ENCODE peak calls at places on chromosomes 12 and 14, in ten cellular contexts. N is GM03348, G is germinal center, C is GM13977, B is GM12891, H is AG04450, T is activated T-helper 1 cell treated with Interleukin-2 at 50 U/mL for 16 hours, P is LNCaP clone FGC, A is lung, S is IMR-90. R is an unnamed sample.

GRCh38 chr12:77047341-77048202 is 17.8 kb downstream of the E2F7 start:
- DNase-seq in G (no peak), P (no peak), C (no peak), N (peak), S (no peak), B (no peak), A (no peak), H (no peak), T (no peak), R (no peak)

GRCh38 chr12:40616383-40616900 is 75.8 kb upstream of the CNTN1 start:
- DNase-seq in H (no peak), A (no peak), B (no peak), G (no peak), S (no peak), N (no peak), P (no peak), T (no peak), C (no peak), R (no peak)

GRCh38 chr12:21849878-21850277 is 75.4 kb upstream of the KCNJ8 start:
- DNase-seq in B (no peak), N (no peak), S (no peak), T (no peak), C (no peak), A (no peak), H (no peak), P (no peak), G (no peak), R (no peak)

GRCh38 chr12:7609051-7609450 is 56.7 kb downstream of the APOBEC1 start:
- DNase-seq in G (no peak), T (no peak), P (no peak), N (no peak), C (no peak), H (no peak), A (no peak), B (no peak), S (no peak), R (peak)

GRCh38 chr14:105857816-105858675 is 331.7 kb downstream of the TMEM121 start:
- DNase-seq in N (no peak), B (peak), C (no peak), S (no peak), A (no peak), P (no peak), G (no peak), T (no peak), H (no peak), R (no peak)

GRCh38 chr14:93733231-93733630 is 55.1 kb downstream of the PRIMA1 start:
- DNase-seq in G (no peak), A (no peak), T (no peak), S (no peak), H (no peak), P (no peak), B (no peak), C (no peak), N (no peak), R (no peak)

GRCh38 chr14:70186826-70187483 is 1.8 kb downstream of the SLC8A3 start:
- DNase-seq in P (no peak), C (peak), N (peak), A (no peak), H (no peak), B (no peak), S (no peak), G (peak), T (no peak), R (peak)

GRCh38 chr14:54472291-54472690 is 16.5 kb downstream of the GMFB start:
- DNase-seq in A (no peak), S (no peak), T (no peak), N (no peak), G (no peak), C (no peak), B (no peak), P (no peak), H (no peak), R (no peak)

GRCh38 chr12:10612954-10613333 is 465 bp downstream of the MAGOHB start:
- DNase-seq in A (no peak), C (no peak), B (no peak), G (no peak), T (no peak), P (no peak), S (no peak), H (no peak), N (no peak), R (peak)

GRCh38 chr12:69927145-69927544 is 102.1 kb downstream of the MYRFL start:
- DNase-seq in H (no peak), T (no peak), B (no peak), S (no peak), C (no peak), A (no peak), P (no peak), G (no peak), N (no peak), R (no peak)

GRCh38 chr12:121668750-121669524 is 517 bp downstream of the MORN3 start:
- DNase-seq in C (peak), B (no peak), H (no peak), P (no peak), S (peak), N (peak), A (no peak), T (peak), G (no peak), R (peak)

GRCh38 chr14:94143239-94143638 is 13.8 kb upstream of the IFI27L2 start:
- DNase-seq in A (no peak), H (no peak), G (no peak), T (no peak), B (no peak), P (no peak), C (no peak), S (no peak), N (no peak), R (peak)

GRCh38 chr14:21711360-21711961 is 37.8 kb upstream of the OR4E1 start:
- DNase-seq in N (peak), H (no peak), C (peak), A (no peak), T (no peak), B (peak), G (peak), P (no peak), S (peak), R (peak)

GRCh38 chr12:91215940-91216454 is 33.4 kb upstream of the DCN start:
- DNase-seq in H (peak), N (no peak), B (no peak), P (no peak), A (no peak), S (peak), C (no peak), G (no peak), T (no peak), R (no peak)

GRCh38 chr14:106442857-106443256 is 916.5 kb downstream of the TMEM121 start:
- DNase-seq in S (no peak), A (no peak), P (no peak), T (no peak), G (peak), H (no peak), N (no peak), C (no peak), B (no peak), R (peak)

GRCh38 chr12:124745891-124746570 is 117.6 kb downstream of the SCARB1 start:
- DNase-seq in P (no peak), G (no peak), N (peak), S (peak), C (peak), B (peak), T (no peak), H (no peak), A (peak), R (no peak)

GRCh38 chr12:11075642-11076041 is 13.5 kb upstream of the TAS2R46 start:
- DNase-seq in T (no peak), B (no peak), H (no peak), A (no peak), N (no peak), C (no peak), G (no peak), S (no peak), P (no peak), R (no peak)

GRCh38 chr14:44613061-44613712 is 106.1 kb upstream of the FSCB start:
- DNase-seq in S (no peak), B (no peak), P (peak), N (no peak), T (no peak), G (no peak), H (no peak), C (no peak), A (no peak), R (no peak)

GRCh38 chr14:68278568-68279436 is 459.2 kb downstream of the RAD51B start:
- DNase-seq in T (no peak), S (peak), H (no peak), B (no peak), A (no peak), P (no peak), N (peak), C (no peak), G (no peak), R (peak)

GRCh38 chr14:100827751-100828447 is 2.0 kb downstream of the MEG3 start:
- DNase-seq in A (no peak), S (peak), P (no peak), T (no peak), G (no peak), B (no peak), C (no peak), N (peak), H (peak), R (no peak)

GRCh38 chr12:101968770-101969169 is 91.4 kb downstream of the DRAM1 start:
- DNase-seq in H (no peak), T (no peak), G (no peak), B (no peak), C (no peak), A (no peak), P (no peak), S (no peak), N (no peak), R (peak)

GRCh38 chr14:65164068-65164824 is 61.9 kb upstream of the MAX start:
- DNase-seq in C (peak), H (no peak), A (no peak), G (peak), P (no peak), B (no peak), S (peak), N (peak), T (no peak), R (peak)

GRCh38 chr14:104382361-104383087 is 197.0 kb upstream of the C14orf180 start:
- DNase-seq in N (no peak), C (no peak), A (no peak), T (no peak), B (no peak), G (no peak), P (no peak), H (no peak), S (no peak), R (no peak)

GRCh38 chr12:19234171-19234704 is 104.7 kb downstream of the PLEKHA5 start:
- DNase-seq in A (no peak), P (no peak), C (no peak), N (no peak), S (peak), H (no peak), T (no peak), G (no peak), B (no peak), R (no peak)

GRCh38 chr12:120642086-120642485 is 1.7 kb downstream of the CABP1 start:
- DNase-seq in B (no peak), G (no peak), S (no peak), P (no peak), N (no peak), C (no peak), H (no peak), A (no peak), T (no peak), R (no peak)

GRCh38 chr12:100069795-100070194 is 72.9 kb downstream of the BLTP3B start:
- DNase-seq in S (no peak), P (no peak), A (no peak), N (no peak), T (no peak), C (no peak), B (no peak), G (no peak), H (no peak), R (no peak)

GRCh38 chr14:92685784-92686355 is 62.6 kb downstream of the LGMN start:
- DNase-seq in H (no peak), G (no peak), P (no peak), C (no peak), N (no peak), T (no peak), S (no peak), B (no peak), A (no peak), R (no peak)

GRCh38 chr12:46831335-46832083 is 5.7 kb upstream of the SLC38A4 start:
- DNase-seq in C (no peak), S (no peak), N (peak), G (no peak), H (no peak), P (no peak), T (no peak), B (no peak), A (no peak), R (no peak)

GRCh38 chr14:79281244-79282199 is 929.8 kb downstream of the DIO2 start:
- DNase-seq in S (no peak), N (no peak), G (no peak), P (no peak), A (no peak), H (no peak), T (no peak), C (no peak), B (no peak), R (no peak)

R was measured in GM12865.